ENCODE peak calls at places on chromosomes 5 and 9, in five cellular contexts. V is lower lobe of right lung, H is fibroblast of lung, O is A549, G is Peyer's patch. Y is an unnamed sample. For H3K9me3, the result is how much of the 10 kb centered on the place peaks cover.

GRCh38 chr9:5493597-5494511 is 16.5 kb upstream of the PDCD1LG2 start:
- DNase-seq in H (peak), O (no peak), V (peak), G (peak), Y (peak)

GRCh38 chr5:36079200-36079761 is 12.6 kb upstream of the UGT3A2 start:
- DNase-seq in H (peak), G (no peak), O (peak), V (no peak), Y (peak)

GRCh38 chr9:126528111-126528510 is 85.6 kb upstream of the LMX1B start:
- DNase-seq in O (no peak), V (peak), H (no peak), G (no peak), Y (no peak)

GRCh38 chr5:59838067-59838466 is 55.5 kb downstream of the PDE4D start:
- DNase-seq in G (no peak), O (no peak), H (no peak), V (no peak), Y (no peak)

GRCh38 chr9:17627641-17628040 is 48.8 kb downstream of the SH3GL2 start:
- DNase-seq in H (peak), O (no peak), V (no peak), G (no peak), Y (no peak)

GRCh38 chr5:61675015-61675692 is 343.1 kb downstream of the ZSWIM6 start:
- DNase-seq in V (no peak), O (no peak), G (no peak), H (no peak), Y (peak)

GRCh38 chr9:113523421-113524141 is 60.1 kb downstream of the RGS3 start:
- DNase-seq in H (no peak), G (peak), V (peak), O (no peak), Y (peak)

GRCh38 chr9:12778389-12778788 is 3.6 kb downstream of the LURAP1L start:
- DNase-seq in H (no peak), V (no peak), O (no peak), G (no peak), Y (no peak)

GRCh38 chr5:57316798-57317327 is 143.0 kb downstream of the GPBP1 start:
- DNase-seq in G (peak), H (peak), O (no peak), V (no peak), Y (peak)

GRCh38 chr9:86350006-86350755 is 4.0 kb downstream of the TUT7 start:
- DNase-seq in O (no peak), G (no peak), H (no peak), V (no peak), Y (no peak)

GRCh38 chr9:98074119-98074990 is 17.8 kb downstream of the NANS start:
- DNase-seq in O (peak), H (peak), G (peak), V (peak), Y (peak)

GRCh38 chr5:143896981-143897380 is 85.0 kb downstream of the HMHB1 start:
- DNase-seq in G (no peak), O (no peak), H (peak), V (no peak), Y (no peak)

GRCh38 chr5:139344177-139344576 is 2.5 kb downstream of the PAIP2 start:
- DNase-seq in H (no peak), V (no peak), O (no peak), G (no peak), Y (no peak)

GRCh38 chr5:72499730-72500129 is 7.5 kb downstream of the ZNF366 start:
- DNase-seq in G (no peak), O (no peak), V (no peak), H (no peak), Y (no peak)

GRCh38 chr5:12522116-12522515 is 617.9 kb upstream of the CTNND2 start:
- DNase-seq in G (no peak), V (no peak), H (no peak), O (no peak), Y (no peak)

GRCh38 chr9:107644774-107645463 is 155.3 kb upstream of the KLF4 start:
- DNase-seq in V (peak), H (peak), G (peak), O (no peak), Y (peak)

GRCh38 chr5:151825445-151825844 is 53.7 kb downstream of the G3BP1 start:
- DNase-seq in V (no peak), H (peak), O (peak), G (peak), Y (peak)

GRCh38 chr9:87818308-87818707 is 64.4 kb upstream of the SPATA31E1 start:
- DNase-seq in G (no peak), O (no peak), H (no peak), V (no peak), Y (no peak)

GRCh38 chr5:133611357-133612020 is 852 bp downstream of the FSTL4 start:
- DNase-seq in G (no peak), V (no peak), H (no peak), O (peak), Y (no peak)

GRCh38 chr9:87950765-87951488 is 23.4 kb downstream of the CDK20 start:
- DNase-seq in V (no peak), O (peak), G (no peak), H (peak), Y (no peak)

GRCh38 chr5:172525633-172526360 is 71.5 kb upstream of the SH3PXD2B start:
- DNase-seq in H (no peak), O (no peak), G (peak), V (no peak), Y (peak)

GRCh38 chr5:74608754-74609576 is 31.6 kb downstream of the ENC1 start:
- DNase-seq in H (no peak), O (no peak), V (no peak), G (no peak), Y (no peak)

GRCh38 chr5:36389245-36389644 is 87.5 kb upstream of the RANBP3L start:
- DNase-seq in H (peak), O (no peak), V (no peak), G (no peak), Y (no peak)

GRCh38 chr9:136658849-136659535 is 3.7 kb upstream of the EGFL7 start:
- DNase-seq in G (no peak), H (no peak), O (no peak), V (peak), Y (no peak)

GRCh38 chr5:65152131-65152530 is 329.6 kb downstream of the ADAMTS6 start:
- DNase-seq in G (no peak), H (peak), V (no peak), O (no peak), Y (peak)

GRCh38 chr5:30627945-30628344 is 565.5 kb upstream of the CDH6 start:
- DNase-seq in G (no peak), H (no peak), V (no peak), O (no peak), Y (no peak)

GRCh38 chr9:123642291-123643278 is 286.6 kb downstream of the CRB2 start:
- DNase-seq in V (peak), H (peak), O (no peak), G (no peak), Y (peak)

GRCh38 chr9:113320051-113320450 is 16.9 kb upstream of the RNF183 start:
- DNase-seq in O (no peak), V (no peak), G (no peak), H (no peak), Y (no peak)

GRCh38 chr9:91837982-91838731 is 111.9 kb downstream of the ROR2 start:
- DNase-seq in V (peak), G (peak), H (peak), O (peak), Y (peak)

GRCh38 chr5:59342181-59342580 is 551.3 kb downstream of the PDE4D start:
- DNase-seq in V (no peak), G (no peak), H (no peak), O (no peak), Y (no peak)

GRCh38 chr5:129904667-129905466 is 602 bp downstream of the CHSY3 start:
- DNase-seq in H (no peak), G (no peak), O (no peak), V (peak), Y (no peak)

GRCh38 chr5:178215263-178216002 is 11.1 kb downstream of the HNRNPAB start:
- DNase-seq in O (no peak), V (peak), G (no peak), H (no peak), Y (peak)

GRCh38 chr9:114181583-114182409 is 26.5 kb downstream of the COL27A1 start:
- DNase-seq in H (peak), V (peak), G (no peak), O (no peak), Y (no peak)

GRCh38 chr5:2330325-2330724 is 421.2 kb downstream of the IRX2 start:
- DNase-seq in V (no peak), G (no peak), O (no peak), H (no peak), Y (no peak)

DNA sequence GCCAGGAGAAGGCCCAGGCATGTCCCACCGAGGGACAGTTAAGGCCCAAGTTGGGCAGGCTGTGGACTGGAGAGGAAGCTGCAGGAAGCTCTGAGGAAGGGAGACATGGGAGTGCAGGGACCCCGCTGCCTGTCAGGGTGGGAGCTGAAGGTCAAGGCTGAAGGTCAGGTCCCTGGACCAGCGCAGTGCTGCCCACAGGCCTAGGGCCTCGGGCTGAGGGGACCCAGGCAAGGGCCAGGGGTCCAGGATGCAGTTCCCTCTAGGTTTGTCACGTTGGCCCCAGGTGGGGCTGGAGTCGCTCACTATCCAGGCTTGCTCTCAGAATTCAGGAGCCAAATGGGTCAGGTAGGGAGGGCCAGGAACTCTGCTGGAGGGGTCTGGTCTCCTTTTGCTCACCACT is 76.7 kb upstream of the STXBP1 start:
- DNase-seq in O (no peak), H (no peak), G (no peak), V (no peak), Y (no peak)
- H3K27ac ChIP-seq in O (peak), H (peak), G (peak), V (peak), Y (no peak)

DNA sequence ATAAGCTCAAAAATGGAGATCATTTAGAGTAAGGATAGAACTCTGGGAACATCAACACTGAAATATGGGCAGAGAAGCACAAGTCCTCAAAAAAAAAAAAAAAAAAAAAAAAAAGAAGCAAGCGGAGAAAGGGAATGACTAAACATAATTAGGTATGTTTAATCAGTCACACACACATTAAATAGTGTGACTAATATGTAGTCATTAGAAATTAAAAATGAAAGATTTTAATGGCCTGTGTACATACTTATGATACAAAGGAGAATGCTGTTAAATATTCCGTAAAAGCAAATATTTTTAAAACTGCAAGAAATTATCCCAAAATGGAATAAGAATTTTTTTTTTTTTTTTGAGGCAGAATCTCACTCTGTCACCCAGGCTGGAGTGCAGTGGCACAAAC is 10.5 kb downstream of the LPAR1 start:
- DNase-seq in O (no peak), G (no peak), V (no peak), H (no peak), Y (no peak)
- H3K4me3 ChIP-seq in O (no peak), G (no peak), V (no peak), H (no peak), Y (no peak)

DNA sequence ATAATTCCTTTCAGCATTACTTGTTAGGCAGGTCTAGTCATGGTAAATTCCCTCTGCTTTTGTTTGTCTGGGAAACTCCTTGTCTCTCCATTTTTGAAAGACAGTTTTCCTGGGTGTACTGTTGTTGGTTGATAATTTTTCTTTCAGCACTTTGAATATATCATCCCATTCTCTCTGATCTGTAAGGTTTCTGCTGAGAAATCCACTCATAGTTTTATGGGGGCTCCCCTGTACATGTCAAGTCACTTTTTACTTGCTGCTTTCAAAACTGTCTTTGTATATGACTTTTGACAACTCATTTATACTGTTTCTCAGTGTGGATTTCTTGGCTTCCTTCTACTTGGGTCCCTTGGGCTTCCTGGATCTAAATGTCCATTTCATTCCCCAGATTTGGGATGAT is 16.5 kb downstream of the MEIKIN start:
- DNase-seq in V (no peak), G (no peak), H (no peak), O (no peak), Y (no peak)
- H3K9me3 ChIP-seq in V (under half), G (under half), H (under half), O (under half), Y (under half)

DNA sequence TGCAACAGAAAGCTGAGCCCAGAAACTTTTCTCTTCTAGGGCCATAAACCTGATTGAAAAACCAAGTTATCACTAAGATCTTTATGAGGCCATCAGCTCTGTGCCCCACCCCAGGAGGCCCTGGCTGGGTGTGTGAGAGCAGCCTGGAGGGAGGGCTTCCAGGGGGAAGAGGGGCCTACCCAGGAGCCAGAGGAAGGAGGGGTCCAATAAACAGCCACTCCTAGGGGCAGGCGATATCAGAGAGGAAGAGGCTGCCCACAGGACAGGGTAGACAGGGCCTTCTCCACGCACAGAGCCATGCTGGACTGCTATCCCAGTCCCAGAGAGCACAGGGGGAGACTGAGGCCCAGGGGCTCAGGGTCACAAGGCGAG is 4.5 kb upstream of the CDX1 start:
- DNase-seq in H (no peak), V (no peak), O (no peak), G (peak), Y (peak)
- H3K27ac ChIP-seq in H (no peak), V (no peak), O (peak), G (peak), Y (peak)

GRCh38 chr9:78295731-78296130 is 1.2 kb upstream of the PSAT1 start:
- DNase-seq in V (no peak), H (peak), O (no peak), G (no peak), Y (no peak)
- H3K4me3 ChIP-seq in V (peak), H (no peak), O (peak), G (peak), Y (peak)

DNA sequence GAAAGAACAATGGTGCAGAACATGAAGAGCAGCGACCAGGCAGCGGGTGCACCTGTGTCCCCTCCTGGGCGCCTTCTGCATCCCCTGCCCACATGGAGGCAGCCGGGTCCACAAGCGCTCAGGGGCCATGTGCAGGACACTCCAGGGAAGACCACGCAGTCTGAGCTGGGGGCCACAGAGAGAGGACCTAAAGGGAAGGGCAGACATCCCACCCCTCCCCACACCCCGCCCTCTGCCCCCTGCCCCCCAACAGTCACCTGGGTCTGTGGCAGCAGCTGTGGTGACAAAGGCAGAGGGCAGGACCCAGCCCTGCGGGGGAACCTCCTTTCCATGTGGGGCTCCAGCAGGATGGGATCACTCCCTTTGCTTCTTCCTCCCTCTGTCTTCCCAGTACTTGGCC is 805.7 kb downstream of the CDH9 start:
- DNase-seq in G (no peak), O (no peak), V (no peak), H (no peak), Y (no peak)
- H3K9me3 ChIP-seq in G (under half), O (under half), V (under half), H (under half), Y (under half)

Y was measured in colonic mucosa.